ENCODE peak calls at places on chromosomes 3 and 15, in ten cellular contexts. R is GM13976, Y is retinal pigment epithelial cell, T is mesothelial cell of epicardium, X is pancreas, K is psoas muscle, I is IMR-90, H is HCT116, N is colonic mucosa, U is progenitor cell of endocrine pancreas. S is an unnamed sample.

GRCh38 chr3:42490243-42490642 is 12.2 kb upstream of the VIPR1 start:
- DNase-seq in K (no peak), H (peak), Y (no peak), T (peak), I (no peak), R (peak), N (peak), U (no peak), X (peak), S (no peak)

GRCh38 chr15:63509933-63510547 is 5.6 kb downstream of the USP3 start:
- DNase-seq in Y (no peak), K (no peak), I (peak), N (no peak), X (no peak), H (no peak), R (no peak), U (no peak), T (no peak), S (no peak)

GRCh38 chr3:101279162-101279561 is 41.2 kb downstream of the IMPG2 start:
- DNase-seq in I (peak), X (no peak), T (no peak), R (no peak), H (no peak), Y (no peak), N (no peak), U (no peak), K (no peak), S (no peak)

GRCh38 chr3:64242435-64242834 is 17.2 kb upstream of the PRICKLE2 start:
- DNase-seq in H (no peak), I (no peak), U (no peak), K (no peak), N (no peak), R (no peak), T (peak), Y (no peak), X (no peak), S (no peak)

GRCh38 chr3:67296039-67296892 is 298.2 kb downstream of the KBTBD8 start:
- DNase-seq in Y (no peak), I (no peak), U (no peak), N (no peak), X (no peak), K (no peak), T (no peak), R (no peak), H (no peak), S (no peak)

GRCh38 chr3:104018541-104018940 is 1348.2 kb upstream of the ALCAM start:
- DNase-seq in Y (peak), R (no peak), H (no peak), K (no peak), T (no peak), N (no peak), I (no peak), X (no peak), U (no peak), S (no peak)

GRCh38 chr15:70050970-70051369 is 46.7 kb downstream of the TLE3 start:
- DNase-seq in Y (no peak), X (no peak), U (no peak), R (no peak), H (no peak), N (no peak), I (no peak), T (no peak), K (no peak), S (no peak)

GRCh38 chr3:9730747-9731205 is 759 bp upstream of the BRPF1 start:
- DNase-seq in X (no peak), I (no peak), R (no peak), K (no peak), H (no peak), T (no peak), U (no peak), Y (no peak), N (no peak), S (no peak)

GRCh38 chr15:76968310-76968709 is 26.6 kb upstream of the PSTPIP1 start:
- DNase-seq in Y (no peak), I (peak), T (no peak), N (no peak), K (no peak), H (no peak), R (no peak), X (no peak), U (no peak), S (no peak)

GRCh38 chr3:98521897-98522537 is 685 bp downstream of the CLDND1 start:
- DNase-seq in R (peak), T (peak), X (peak), H (peak), Y (no peak), I (peak), N (peak), U (no peak), K (peak), S (peak)

GRCh38 chr3:32817561-32818430 is at the start of gene TRIM71:
- DNase-seq in R (peak), I (no peak), T (peak), U (no peak), Y (no peak), K (no peak), H (no peak), N (no peak), X (no peak), S (no peak)

GRCh38 chr15:101723161-101723873 is 956 bp downstream of the TARS3 start:
- DNase-seq in X (no peak), I (peak), K (no peak), T (no peak), R (peak), Y (no peak), N (peak), U (no peak), H (no peak), S (no peak)

GRCh38 chr3:194687638-194688206 is 2.0 kb downstream of the FAM43A start:
- DNase-seq in H (no peak), N (peak), U (peak), K (peak), Y (no peak), X (no peak), I (peak), R (peak), T (peak), S (no peak)

GRCh38 chr3:128458746-128459450 is 7.8 kb downstream of the DNAJB8 start:
- DNase-seq in N (no peak), K (no peak), X (no peak), H (no peak), Y (no peak), R (no peak), U (no peak), T (no peak), I (no peak), S (no peak)

GRCh38 chr15:79886119-79886518 is 10.7 kb downstream of the MTHFS start:
- DNase-seq in I (no peak), K (no peak), X (no peak), T (no peak), U (no peak), N (no peak), Y (no peak), H (no peak), R (no peak), S (no peak)

GRCh38 chr3:52067046-52067445 is 10.7 kb upstream of the DUSP7 start:
- DNase-seq in Y (no peak), N (no peak), I (no peak), H (no peak), U (no peak), T (no peak), X (no peak), K (no peak), R (no peak), S (no peak)

GRCh38 chr15:98856540-98856907 is 151.1 kb downstream of the PGPEP1L start:
- DNase-seq in Y (no peak), K (no peak), I (peak), R (no peak), N (no peak), H (no peak), T (no peak), U (no peak), X (no peak), S (no peak)

GRCh38 chr15:28978661-28979060 is 92.9 kb downstream of the APBA2 start:
- DNase-seq in H (no peak), U (no peak), N (no peak), X (no peak), K (no peak), T (no peak), Y (no peak), R (no peak), I (no peak), S (no peak)

GRCh38 chr15:40459391-40460015 is 11.3 kb upstream of the CHST14 start:
- DNase-seq in R (no peak), I (no peak), T (no peak), U (no peak), N (no peak), Y (no peak), X (no peak), H (no peak), K (peak), S (no peak)

GRCh38 chr3:58779934-58780333 is 113.4 kb upstream of the FAM3D start:
- DNase-seq in R (no peak), U (no peak), T (no peak), N (no peak), Y (no peak), X (no peak), I (no peak), H (no peak), K (no peak), S (no peak)

GRCh38 chr3:49563040-49563578 is 8.8 kb downstream of the BSN start:
- DNase-seq in N (no peak), H (no peak), Y (no peak), T (no peak), I (no peak), U (no peak), R (no peak), X (no peak), K (no peak), S (no peak)

GRCh38 chr15:62856466-62857246 is 185.9 kb upstream of the TPM1 start:
- DNase-seq in U (no peak), T (no peak), Y (no peak), N (no peak), R (no peak), H (no peak), X (no peak), I (no peak), K (no peak), S (no peak)

GRCh38 chr15:32649336-32649735 is 7.8 kb downstream of the SCG5 start:
- DNase-seq in H (no peak), X (no peak), U (no peak), K (no peak), T (no peak), I (peak), R (no peak), Y (no peak), N (no peak), S (no peak)

GRCh38 chr15:78808550-78808949 is 2.7 kb downstream of the ADAMTS7 start:
- DNase-seq in U (no peak), R (peak), N (peak), H (peak), K (no peak), T (no peak), Y (no peak), I (peak), X (no peak), S (no peak)

GRCh38 chr15:57003418-57003817 is 85.0 kb downstream of the TCF12 start:
- DNase-seq in K (no peak), Y (no peak), N (no peak), T (no peak), R (no peak), H (no peak), U (no peak), I (peak), X (no peak), S (no peak)

GRCh38 chr3:72345980-72346379 is 502.3 kb downstream of the SHQ1 start:
- DNase-seq in T (no peak), N (no peak), H (no peak), X (no peak), Y (no peak), R (no peak), I (no peak), K (no peak), U (no peak), S (no peak)

GRCh38 chr3:127780536-127781400 is 41.5 kb downstream of the MGLL start:
- DNase-seq in K (no peak), R (no peak), T (no peak), X (no peak), N (no peak), H (no peak), Y (no peak), I (no peak), U (no peak), S (no peak)

GRCh38 chr3:144843099-144843498 is 871.5 kb downstream of the DIPK2A start:
- DNase-seq in T (no peak), Y (no peak), X (no peak), U (no peak), K (no peak), I (no peak), H (peak), R (no peak), N (no peak), S (no peak)

GRCh38 chr3:144840866-144841265 is 869.2 kb downstream of the DIPK2A start:
- DNase-seq in K (no peak), Y (no peak), H (no peak), R (no peak), N (no peak), U (no peak), X (no peak), T (no peak), I (no peak), S (no peak)
- TF ChIP-seq CTCF in K (no peak), Y (no peak), H (no peak), R (no peak), N (no peak), U (no peak), X (no peak), T (no peak), I (no peak), S (no peak)

GRCh38 chr3:134852132-134852531 is 57.1 kb downstream of the EPHB1 start:
- DNase-seq in R (no peak), I (no peak), U (no peak), T (no peak), N (no peak), X (no peak), Y (no peak), H (no peak), K (no peak), S (no peak)

GRCh38 chr3:134854285-134854684 is 59.2 kb downstream of the EPHB1 start:
- DNase-seq in Y (no peak), N (no peak), H (no peak), T (no peak), U (no peak), K (peak), R (no peak), X (no peak), I (no peak), S (no peak)

GRCh38 chr3:134850761-134851160 is 55.7 kb downstream of the EPHB1 start:
- DNase-seq in T (no peak), R (no peak), U (no peak), K (peak), H (no peak), I (no peak), N (no peak), X (no peak), Y (no peak), S (no peak)

GRCh38 chr3:134849561-134849960 is 54.5 kb downstream of the EPHB1 start:
- DNase-seq in R (no peak), K (no peak), T (no peak), H (no peak), Y (no peak), U (no peak), X (no peak), N (no peak), I (no peak), S (no peak)

DNA sequence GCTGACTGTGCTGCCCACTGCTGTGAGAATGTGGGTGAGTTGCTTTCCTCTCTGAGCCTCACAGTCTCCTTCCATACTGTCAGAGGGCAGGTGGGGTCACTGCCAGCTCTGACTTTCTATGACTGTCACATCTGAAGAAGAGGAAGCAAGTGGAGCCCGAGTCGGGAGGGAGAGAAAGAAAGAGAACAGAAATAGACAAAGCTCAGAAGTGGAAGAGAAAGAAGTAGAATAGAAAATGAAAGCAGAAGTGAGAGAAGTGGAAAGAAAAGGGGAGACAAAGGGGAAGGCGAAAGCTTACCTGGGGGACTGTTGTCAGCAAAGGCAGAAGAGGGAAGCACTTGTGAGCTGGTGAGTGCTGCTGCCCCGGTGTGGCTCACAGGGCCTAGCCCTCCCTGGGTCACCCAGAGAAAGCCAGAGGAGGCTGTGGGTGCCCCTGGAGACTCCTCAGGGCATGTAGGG is 57.9 kb downstream of the EPHB1 start:
- DNase-seq in I (no peak), U (no peak), Y (no peak), H (no peak), K (no peak), R (peak), X (no peak), N (no peak), T (no peak), S (no peak)
- TF ChIP-seq CTCF in I (no peak), U (no peak), Y (no peak), H (no peak), K (no peak), R (peak), X (no peak), N (no peak), T (no peak), S (no peak)

DNA sequence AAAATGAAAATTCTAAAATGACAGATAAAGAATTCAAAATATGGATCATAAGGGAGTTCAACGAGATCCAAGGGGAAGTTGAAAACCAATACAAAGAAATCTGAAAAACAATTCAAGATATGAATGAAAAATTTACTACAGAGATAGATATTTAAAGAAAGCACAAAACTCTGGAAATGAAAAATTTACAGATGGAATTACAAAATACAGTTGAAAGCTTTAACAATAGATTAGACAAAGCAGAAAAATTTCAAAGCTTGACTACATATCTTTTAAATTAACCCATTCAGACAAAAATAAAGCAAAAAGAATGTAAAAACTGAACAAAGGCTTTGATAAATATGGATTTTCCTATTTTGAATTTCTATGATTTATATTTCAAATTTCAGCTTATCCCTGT is 211.1 kb downstream of the SLC9A9 start:
- DNase-seq in K (no peak), T (no peak), Y (no peak), R (no peak), H (no peak), N (no peak), X (no peak), U (no peak), I (no peak), S (no peak)
- TF ChIP-seq CTCF in K (no peak), T (no peak), Y (no peak), R (no peak), H (no peak), N (no peak), X (no peak), U (no peak), I (no peak), S (no peak)

DNA sequence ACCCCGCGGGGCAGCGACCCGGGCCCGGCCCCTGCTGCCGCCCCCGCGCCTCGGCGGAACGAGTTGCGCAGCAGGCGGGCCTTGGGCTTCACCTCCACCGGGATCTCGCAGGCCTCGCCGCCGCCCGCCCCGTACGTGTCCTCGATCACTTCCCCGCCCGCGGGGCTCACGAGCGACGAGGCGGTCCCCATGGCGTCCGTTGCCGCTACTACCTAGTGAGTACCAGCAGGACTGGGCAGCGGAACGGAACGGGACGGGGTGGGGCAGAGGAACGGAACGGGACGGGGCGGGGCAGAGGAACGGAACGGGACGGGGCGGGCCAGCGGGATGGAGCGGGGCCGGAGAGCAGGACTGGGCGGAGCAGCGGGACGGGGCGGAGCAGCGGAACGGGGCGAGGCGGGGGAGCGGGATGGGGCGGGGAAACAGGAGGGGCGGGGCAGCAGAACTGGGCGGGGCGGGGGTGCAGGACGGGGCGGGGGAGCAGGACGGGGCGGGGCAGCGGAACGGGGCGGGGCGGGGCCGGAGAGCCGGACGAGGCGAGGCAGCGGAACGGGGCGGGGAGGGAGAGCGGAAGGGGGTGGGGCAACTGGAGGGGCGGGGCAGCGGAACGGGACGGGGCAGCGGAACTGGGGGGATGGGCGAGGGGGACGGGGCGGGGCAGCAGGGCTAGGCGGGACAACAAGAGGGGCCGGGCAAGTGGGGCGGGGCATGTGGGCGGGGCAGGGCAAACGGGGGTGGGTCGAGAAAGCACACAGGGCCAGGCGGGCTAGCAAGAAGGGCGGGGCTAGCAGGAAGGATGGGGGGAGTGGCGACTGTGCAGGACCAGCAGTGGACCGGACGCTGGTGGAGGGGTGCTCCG is at the start of gene NPHP3:
- DNase-seq in U (peak), X (peak), Y (peak), T (peak), R (peak), N (peak), I (peak), H (peak), K (peak), S (peak)
- TF ChIP-seq CTCF in U (peak), X (no peak), Y (no peak), T (no peak), R (no peak), N (no peak), I (no peak), H (no peak), K (no peak), S (no peak)

GRCh38 chr15:33729648-33730047 is 238.6 kb upstream of the CHRM5 start:
- DNase-seq in X (no peak), U (no peak), T (no peak), K (no peak), R (no peak), I (peak), N (no peak), Y (no peak), H (peak), S (no peak)
- TF ChIP-seq CTCF in X (no peak), U (peak), T (peak), K (peak), R (no peak), I (peak), N (no peak), Y (peak), H (peak), S (no peak)

GRCh38 chr3:4107430-4107829 is 195.7 kb upstream of the SETMAR start:
- DNase-seq in R (no peak), H (no peak), U (no peak), Y (no peak), X (no peak), K (no peak), N (no peak), I (no peak), T (no peak), S (no peak)
- TF ChIP-seq CTCF in R (no peak), H (no peak), U (peak), Y (peak), X (no peak), K (no peak), N (no peak), I (no peak), T (no peak), S (no peak)

DNA sequence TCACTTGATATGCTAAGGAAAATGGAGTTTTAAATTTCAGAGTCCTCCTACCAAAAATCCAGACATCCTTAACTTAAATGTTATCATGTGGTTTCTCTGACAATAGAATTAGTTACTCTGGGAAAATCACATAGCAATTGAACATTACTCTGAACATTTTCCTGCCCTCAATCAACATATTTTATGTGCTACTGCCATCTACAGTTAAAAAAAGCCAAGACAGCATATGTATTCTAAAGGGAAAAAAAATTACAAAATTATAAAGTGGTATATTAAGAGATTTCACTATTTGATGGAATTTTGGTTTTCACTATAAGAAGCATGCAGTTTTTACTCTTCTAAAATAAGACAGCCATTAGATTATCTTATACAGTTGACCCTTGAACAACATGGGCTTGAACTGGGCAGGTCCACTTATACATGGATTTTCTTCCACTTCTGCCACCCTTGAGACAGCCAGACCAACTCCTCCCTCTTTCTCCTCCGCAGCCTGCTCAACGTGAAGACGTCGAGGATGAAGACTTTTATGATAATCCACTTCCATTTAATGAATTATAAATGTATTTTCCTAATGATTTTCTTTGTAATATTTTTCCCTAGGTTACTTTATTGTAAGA is 122.3 kb downstream of the ATP1B3 start:
- DNase-seq in U (no peak), T (no peak), I (peak), Y (no peak), X (no peak), N (no peak), H (no peak), K (no peak), R (no peak), S (no peak)
- TF ChIP-seq CTCF in U (no peak), T (no peak), I (peak), Y (peak), X (no peak), N (peak), H (no peak), K (peak), R (no peak), S (no peak)